ENCODE peak calls at places on chromosomes 11 and 22, in eight cellular contexts. Q is BJ, G is adrenal gland, D is lower lobe of right lung, L is breast epithelium, F is omental fat pad, E is spleen, B is Calu3. R is an unnamed sample.

GRCh38 chr22:48237466-48237865 is 1475.0 kb downstream of the TBC1D22A start:
- DNase-seq in Q (no peak), G (no peak), D (no peak), L (no peak), F (no peak), E (peak; percentile 51), B (no peak), R (no peak)

GRCh38 chr22:39278040-39278439 is 33.3 kb upstream of the PDGFB start:
- DNase-seq in Q (no peak), G (no peak), D (no peak), L (no peak), F (no peak), E (no peak), B (no peak), R (no peak)

GRCh38 chr11:33515347-33515746 is 185.3 kb downstream of the C11orf91 start:
- DNase-seq in Q (no peak), G (no peak), D (no peak), L (no peak), F (no peak), E (no peak), B (no peak), R (peak; percentile 57)

GRCh38 chr11:132943737-132944556 is 588.4 kb downstream of the OPCML start:
- DNase-seq in Q (no peak), G (no peak), D (no peak), L (no peak), F (no peak), E (peak; percentile 77), B (no peak), R (no peak)

GRCh38 chr11:116693206-116694016 is 79.4 kb downstream of the BUD13 start:
- DNase-seq in Q (no peak), G (no peak), D (no peak), L (no peak), F (no peak), E (peak; percentile 59), B (peak; percentile 39), R (no peak)

GRCh38 chr22:23856721-23857605 is 712 bp upstream of the SLC2A11 start:
- DNase-seq in Q (peak; percentile 29), G (peak; percentile 57), D (no peak), L (peak; percentile 48), F (no peak), E (peak; percentile 88), B (peak; percentile 53), R (peak; percentile 63)

GRCh38 chr11:65391007-65391406 is 4.6 kb downstream of the FRMD8 start:
- DNase-seq in Q (no peak), G (peak; percentile 55), D (no peak), L (no peak), F (no peak), E (no peak), B (no peak), R (peak; percentile 46)

GRCh38 chr11:120516461-120517389 is 5.2 kb downstream of the GRIK4 start:
- DNase-seq in Q (no peak), G (no peak), D (peak; percentile 47), L (no peak), F (no peak), E (peak; percentile 71), B (no peak), R (no peak)

GRCh38 chr22:20595461-20595860 is 88.1 kb downstream of the MED15 start:
- DNase-seq in Q (no peak), G (no peak), D (no peak), L (no peak), F (no peak), E (no peak), B (no peak), R (no peak)

GRCh38 chr11:79165908-79166307 is 274.9 kb downstream of the TENM4 start:
- DNase-seq in Q (no peak), G (no peak), D (no peak), L (no peak), F (no peak), E (no peak), B (no peak), R (no peak)

GRCh38 chr22:50705219-50705691 is 32.6 kb downstream of the SHANK3 start:
- DNase-seq in Q (no peak), G (peak; percentile 59), D (peak; percentile 52), L (no peak), F (no peak), E (peak; percentile 77), B (no peak), R (peak; percentile 89)

GRCh38 chr11:65180877-65181568 is 705 bp upstream of the CAPN1 start:
- DNase-seq in Q (no peak), G (peak; percentile 56), D (peak; percentile 79), L (no peak), F (no peak), E (peak; percentile 91), B (peak; percentile 87), R (peak; percentile 90)

GRCh38 chr11:27696961-27697360 is 3.3 kb downstream of the BDNF start:
- DNase-seq in Q (no peak), G (no peak), D (no peak), L (no peak), F (no peak), E (no peak), B (no peak), R (no peak)

GRCh38 chr22:32619614-32620426 is 145.2 kb downstream of the FBXO7 start:
- DNase-seq in Q (no peak), G (peak; percentile 25), D (no peak), L (no peak), F (no peak), E (peak; percentile 42), B (no peak), R (no peak)

GRCh38 chr11:3944198-3944597 is 88.7 kb downstream of the STIM1 start:
- DNase-seq in Q (no peak), G (peak; percentile 13), D (no peak), L (peak; percentile 36), F (no peak), E (no peak), B (no peak), R (no peak)

GRCh38 chr11:3949132-3949531 is 93.7 kb downstream of the STIM1 start:
- DNase-seq in Q (no peak), G (no peak), D (no peak), L (no peak), F (no peak), E (no peak), B (no peak), R (no peak)

GRCh38 chr11:3946445-3947017 is 91.1 kb downstream of the STIM1 start:
- DNase-seq in Q (no peak), G (no peak), D (no peak), L (no peak), F (no peak), E (no peak), B (no peak), R (no peak)

GRCh38 chr11:3950996-3951662 is 95.7 kb downstream of the STIM1 start:
- DNase-seq in Q (no peak), G (no peak), D (no peak), L (no peak), F (no peak), E (no peak), B (no peak), R (peak; percentile 85)

GRCh38 chr11:3947084-3947483 is 91.6 kb downstream of the STIM1 start:
- DNase-seq in Q (no peak), G (peak; percentile 10), D (no peak), L (peak; percentile 47), F (no peak), E (no peak), B (no peak), R (peak; percentile 89)
- TF ChIP-seq CTCF in Q (no peak), G (no peak), D (no peak), L (no peak), F (no peak), E (no peak), B (no peak), R (no peak)

GRCh38 chr11:57742087-57742452 is 779 bp downstream of the SELENOH start:
- DNase-seq in Q (no peak), G (no peak), D (peak; percentile 49), L (no peak), F (no peak), E (peak; percentile 80), B (no peak), R (no peak)

GRCh38 chr11:57744386-57744785 is 3.1 kb downstream of the SELENOH start:
- DNase-seq in Q (no peak), G (no peak), D (no peak), L (no peak), F (no peak), E (no peak), B (no peak), R (no peak)

GRCh38 chr11:57746920-57747319 is 4.7 kb downstream of the BTBD18 start:
- DNase-seq in Q (no peak), G (no peak), D (no peak), L (no peak), F (no peak), E (no peak), B (no peak), R (no peak)

GRCh38 chr11:57741132-57742086 is at the start of gene SELENOH:
- DNase-seq in Q (peak; percentile 82), G (peak; percentile 98), D (peak; percentile 97), L (peak; percentile 94), F (peak; percentile 72), E (peak; percentile 98), B (peak; percentile 97), R (peak; percentile 99)

DNA sequence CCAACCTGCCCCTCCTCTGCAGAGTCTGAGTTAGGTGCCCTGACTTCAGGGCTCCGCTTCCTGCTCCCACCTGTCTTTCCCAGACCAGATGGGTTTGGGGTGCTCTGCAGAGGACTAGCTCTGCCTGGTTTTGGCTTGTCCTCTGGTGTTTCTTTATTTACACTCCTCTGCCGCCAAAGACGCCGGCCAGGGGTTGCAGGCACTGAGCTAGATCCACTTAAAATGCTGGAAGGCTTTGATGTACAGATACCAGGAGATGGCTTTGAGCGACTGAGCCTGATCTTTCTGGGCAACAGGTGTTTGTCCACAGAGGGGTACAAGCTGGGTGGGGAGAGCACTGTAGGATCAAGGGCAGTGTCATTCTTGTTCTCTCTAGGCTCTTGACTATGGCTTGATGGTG is 3.9 kb downstream of the SELENOH start:
- DNase-seq in Q (no peak), G (no peak), D (no peak), L (no peak), F (no peak), E (no peak), B (no peak), R (no peak)
- TF ChIP-seq CTCF in Q (no peak), G (no peak), D (no peak), L (no peak), F (no peak), E (no peak), B (no peak), R (no peak)

GRCh38 chr11:99916078-99916477 is 771.0 kb upstream of the ARHGAP42 start:
- DNase-seq in Q (no peak), G (no peak), D (no peak), L (no peak), F (no peak), E (no peak), B (no peak), R (no peak)

GRCh38 chr11:99911116-99911515 is 776.0 kb upstream of the ARHGAP42 start:
- DNase-seq in Q (no peak), G (no peak), D (no peak), L (no peak), F (no peak), E (no peak), B (no peak), R (no peak)
- TF ChIP-seq CTCF in Q (no peak), G (no peak), D (no peak), L (no peak), F (no peak), E (no peak), B (no peak), R (no peak)

DNA sequence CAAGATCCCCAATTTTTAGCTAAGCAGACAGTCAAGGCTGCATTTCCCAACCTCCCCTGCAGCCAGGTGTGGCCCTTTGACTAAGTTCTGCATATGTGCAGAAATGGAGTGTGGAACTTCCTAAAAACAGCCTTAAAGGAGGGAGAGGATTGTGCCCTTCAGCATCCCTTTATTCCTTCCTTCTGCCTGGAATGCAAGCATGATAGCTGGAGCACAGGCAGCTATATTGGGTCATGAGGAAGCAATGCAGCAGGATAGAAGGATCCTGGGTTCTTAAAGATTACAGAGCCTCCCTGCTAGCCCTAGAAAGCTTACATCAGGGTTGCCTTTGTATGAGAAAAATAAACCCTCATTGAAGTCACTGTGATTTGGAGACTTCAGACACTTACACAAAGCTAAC is 29.9 kb downstream of the FADD start:
- DNase-seq in Q (no peak), G (no peak), D (no peak), L (no peak), F (no peak), E (no peak), B (no peak), R (no peak)
- TF ChIP-seq CTCF in Q (no peak), G (no peak), D (no peak), L (no peak), F (no peak), E (no peak), B (no peak), R (no peak)

R was measured in cardiac muscle cell.